ENCODE peak calls at places on chromosomes 6 and 20, in seven cellular contexts. S, V, Q, L, W, F and K are unnamed samples. For H3K36me3, the result is how much of the 10 kb centered on the place peaks cover.

GRCh38 chr6:99192561-99192960 is 156.9 kb downstream of the FAXC start:
- DNase-seq in S (no peak), V (no peak), Q (no peak), L (no peak), W (no peak), F (no peak), K (no peak)

GRCh38 chr6:127939442-127940066 is 38.7 kb upstream of the THEMIS start:
- DNase-seq in S (no peak), V (no peak), Q (no peak), L (no peak), W (peak), F (peak), K (no peak)

GRCh38 chr20:37729909-37730308 is 36.1 kb downstream of the CTNNBL1 start:
- DNase-seq in S (no peak), V (no peak), Q (peak), L (no peak), W (no peak), F (no peak), K (no peak)

GRCh38 chr6:167706313-167707109 is 120.2 kb upstream of the AFDN start:
- DNase-seq in S (no peak), V (no peak), Q (no peak), L (no peak), W (no peak), F (no peak), K (no peak)

GRCh38 chr20:35478804-35479472 is 23.5 kb downstream of the CEP250 start:
- DNase-seq in S (peak), V (no peak), Q (no peak), L (no peak), W (peak), F (no peak), K (peak)

GRCh38 chr20:4666001-4666470 is 55.7 kb upstream of the PRND start:
- DNase-seq in S (no peak), V (no peak), Q (peak), L (no peak), W (no peak), F (peak), K (no peak)

GRCh38 chr6:111683749-111684267 is 78.1 kb upstream of the TRAF3IP2 start:
- DNase-seq in S (no peak), V (no peak), Q (peak), L (no peak), W (no peak), F (peak), K (no peak)

GRCh38 chr6:103675807-103676406 is 1183.8 kb downstream of the HACE1 start:
- DNase-seq in S (no peak), V (no peak), Q (no peak), L (no peak), W (no peak), F (no peak), K (no peak)

GRCh38 chr6:33613146-33613793 is 7.9 kb upstream of the ITPR3 start:
- DNase-seq in S (no peak), V (no peak), Q (peak), L (no peak), W (no peak), F (peak), K (no peak)

GRCh38 chr6:36769161-36769675 is 70.0 kb downstream of the CPNE5 start:
- DNase-seq in S (no peak), V (no peak), Q (peak), L (no peak), W (no peak), F (no peak), K (no peak)

GRCh38 chr6:151096255-151096612 is 143.5 kb upstream of the AKAP12 start:
- DNase-seq in S (no peak), V (no peak), Q (no peak), L (no peak), W (no peak), F (peak), K (no peak)

GRCh38 chr6:99119109-99120031 is 171.6 kb upstream of the FBXL4 start:
- DNase-seq in S (no peak), V (peak), Q (peak), L (peak), W (peak), F (peak), K (peak)

GRCh38 chr6:134198093-134198492 is 119.8 kb downstream of the SGK1 start:
- DNase-seq in S (no peak), V (no peak), Q (peak), L (no peak), W (no peak), F (no peak), K (no peak)

GRCh38 chr20:34560614-34561013 is 2.1 kb downstream of the MAP1LC3A start:
- DNase-seq in S (no peak), V (no peak), Q (no peak), L (no peak), W (no peak), F (no peak), K (no peak)

GRCh38 chr6:53518862-53519261 is 26.0 kb downstream of the GCLC start:
- DNase-seq in S (no peak), V (no peak), Q (no peak), L (no peak), W (no peak), F (no peak), K (no peak)
- H3K36me3 ChIP-seq in S (under half), V (under half), Q (under half), L (under half), W (under half), F (under half), K (under half)

DNA sequence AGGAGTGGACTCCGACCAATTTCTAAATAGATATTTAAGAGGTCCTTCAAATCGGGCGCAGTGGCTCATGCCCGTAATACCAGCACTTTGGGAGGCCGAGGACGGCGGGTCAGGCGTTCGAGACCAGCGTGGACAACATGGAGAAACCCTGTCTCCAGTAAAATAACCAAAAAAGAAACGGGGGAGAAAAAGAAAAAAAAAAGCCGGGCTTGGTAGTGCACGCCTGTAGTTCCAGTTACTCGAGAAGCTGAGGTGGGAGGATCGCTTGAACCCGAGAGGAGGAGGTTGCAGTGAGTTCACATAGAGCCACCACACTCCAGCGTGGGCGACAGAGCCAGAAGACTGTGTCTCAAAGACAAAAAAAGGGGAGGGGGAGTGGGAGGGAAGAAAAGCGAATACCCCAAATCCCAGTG is 53.3 kb upstream of the HFE start:
- DNase-seq in S (no peak), V (no peak), Q (no peak), L (no peak), W (peak), F (no peak), K (no peak)
- H3K4me2 ChIP-seq in S (peak), V (peak), Q (peak), L (peak), W (peak), F (peak), K (no peak)

GRCh38 chr6:1315560-1316386 is 3.9 kb downstream of the FOXQ1 start:
- DNase-seq in S (no peak), V (no peak), Q (no peak), L (no peak), W (peak), F (no peak), K (no peak)
- H3K4me3 ChIP-seq in S (no peak), V (no peak), Q (peak), L (no peak), W (peak), F (peak), K (no peak)

GRCh38 chr6:17703256-17703694 is 3.5 kb downstream of the NUP153 start:
- DNase-seq in S (no peak), V (no peak), Q (peak), L (no peak), W (no peak), F (peak), K (peak)
- H3K36me3 ChIP-seq in S (under half), V (under half), Q (under half), L (under half), W (under half), F (under half), K (under half)

GRCh38 chr20:62222266-62222850 is 2.3 kb upstream of the HRH3 start:
- DNase-seq in S (no peak), V (no peak), Q (no peak), L (no peak), W (no peak), F (no peak), K (no peak)
- H3K4me2 ChIP-seq in S (no peak), V (no peak), Q (no peak), L (no peak), W (no peak), F (no peak), K (no peak)

GRCh38 chr6:46011241-46012085 is 4.2 kb downstream of the CLIC5 start:
- DNase-seq in S (no peak), V (no peak), Q (no peak), L (no peak), W (no peak), F (no peak), K (no peak)
- H3K4me3 ChIP-seq in S (no peak), V (no peak), Q (no peak), L (no peak), W (no peak), F (no peak), K (no peak)